ENCODE peak calls at places on chromosomes 4 and X, in ten cellular contexts. One of them, this sample, is unnamed. For H3K36me3, the result is how much of the 10 kb centered on the place peaks cover.

GRCh38 chrX:108736509-108737479 is at the start of gene IRS4:
- DNase-seq in sigmoid colon: no peak
- DNase-seq in cardiac muscle cell: peak
- DNase-seq in brain microvascular endothelial cell: no peak
- DNase-seq in heart right ventricle: no peak
- DNase-seq in pancreas: peak
- DNase-seq in hepatocyte: peak
- DNase-seq in kidney epithelial cell: no peak
- DNase-seq in GM06990: no peak
- DNase-seq in left ventricle myocardium inferior: no peak
- DNase-seq in this sample: peak

GRCh38 chrX:148535639-148536038 is 35.2 kb downstream of the AFF2 start:
- DNase-seq in sigmoid colon: no peak
- DNase-seq in GM06990: no peak
- DNase-seq in hepatocyte: no peak
- DNase-seq in cardiac muscle cell: no peak
- DNase-seq in brain microvascular endothelial cell: no peak
- DNase-seq in left ventricle myocardium inferior: no peak
- DNase-seq in heart right ventricle: no peak
- DNase-seq in pancreas: no peak
- DNase-seq in kidney epithelial cell: no peak
- DNase-seq in this sample: no peak

GRCh38 chrX:40171513-40172168 is 73.9 kb upstream of the BCOR start:
- DNase-seq in GM06990: peak
- DNase-seq in heart right ventricle: no peak
- DNase-seq in brain microvascular endothelial cell: no peak
- DNase-seq in cardiac muscle cell: peak
- DNase-seq in hepatocyte: peak
- DNase-seq in pancreas: no peak
- DNase-seq in left ventricle myocardium inferior: no peak
- DNase-seq in sigmoid colon: peak
- DNase-seq in kidney epithelial cell: no peak
- DNase-seq in this sample: no peak

GRCh38 chrX:51144828-51145442 is 187.7 kb upstream of the NUDT10 start:
- DNase-seq in GM06990: peak
- DNase-seq in cardiac muscle cell: peak
- DNase-seq in pancreas: no peak
- DNase-seq in heart right ventricle: no peak
- DNase-seq in hepatocyte: peak
- DNase-seq in left ventricle myocardium inferior: no peak
- DNase-seq in brain microvascular endothelial cell: peak
- DNase-seq in kidney epithelial cell: no peak
- DNase-seq in sigmoid colon: no peak
- DNase-seq in this sample: peak

GRCh38 chrX:31483336-31483735 is 411.5 kb upstream of the FTHL17 start:
- DNase-seq in heart right ventricle: no peak
- DNase-seq in brain microvascular endothelial cell: peak
- DNase-seq in pancreas: no peak
- DNase-seq in cardiac muscle cell: no peak
- DNase-seq in kidney epithelial cell: no peak
- DNase-seq in GM06990: no peak
- DNase-seq in hepatocyte: no peak
- DNase-seq in left ventricle myocardium inferior: no peak
- DNase-seq in sigmoid colon: no peak
- DNase-seq in this sample: peak

GRCh38 chr4:110119347-110119746 is 79.1 kb downstream of the ELOVL6 start:
- DNase-seq in kidney epithelial cell: no peak
- DNase-seq in sigmoid colon: no peak
- DNase-seq in left ventricle myocardium inferior: no peak
- DNase-seq in heart right ventricle: no peak
- DNase-seq in brain microvascular endothelial cell: no peak
- DNase-seq in hepatocyte: peak
- DNase-seq in GM06990: no peak
- DNase-seq in pancreas: no peak
- DNase-seq in cardiac muscle cell: peak
- DNase-seq in this sample: peak

GRCh38 chr4:174209296-174209695 is 74.2 kb downstream of the FBXO8 start:
- DNase-seq in cardiac muscle cell: no peak
- DNase-seq in GM06990: no peak
- DNase-seq in heart right ventricle: no peak
- DNase-seq in kidney epithelial cell: no peak
- DNase-seq in left ventricle myocardium inferior: no peak
- DNase-seq in sigmoid colon: no peak
- DNase-seq in brain microvascular endothelial cell: no peak
- DNase-seq in hepatocyte: no peak
- DNase-seq in pancreas: no peak
- DNase-seq in this sample: no peak

GRCh38 chrX:111483876-111484275 is 27.6 kb upstream of the SERTM2 start:
- DNase-seq in cardiac muscle cell: no peak
- DNase-seq in sigmoid colon: no peak
- DNase-seq in GM06990: no peak
- DNase-seq in left ventricle myocardium inferior: no peak
- DNase-seq in pancreas: no peak
- DNase-seq in brain microvascular endothelial cell: no peak
- DNase-seq in kidney epithelial cell: no peak
- DNase-seq in hepatocyte: no peak
- DNase-seq in heart right ventricle: no peak
- DNase-seq in this sample: no peak

GRCh38 chr4:52997132-52997416 is 135.0 kb downstream of the RASL11B start:
- DNase-seq in hepatocyte: no peak
- DNase-seq in GM06990: no peak
- DNase-seq in cardiac muscle cell: no peak
- DNase-seq in heart right ventricle: no peak
- DNase-seq in pancreas: no peak
- DNase-seq in sigmoid colon: no peak
- DNase-seq in brain microvascular endothelial cell: no peak
- DNase-seq in kidney epithelial cell: no peak
- DNase-seq in left ventricle myocardium inferior: no peak
- DNase-seq in this sample: no peak

GRCh38 chrX:29858714-29859113 is 356.6 kb upstream of the MAGEB2 start:
- DNase-seq in hepatocyte: no peak
- DNase-seq in sigmoid colon: no peak
- DNase-seq in kidney epithelial cell: no peak
- DNase-seq in GM06990: no peak
- DNase-seq in pancreas: no peak
- DNase-seq in cardiac muscle cell: no peak
- DNase-seq in left ventricle myocardium inferior: no peak
- DNase-seq in heart right ventricle: no peak
- DNase-seq in brain microvascular endothelial cell: peak
- DNase-seq in this sample: no peak

GRCh38 chr4:181157647-181158046 is 1085.6 kb upstream of the TENM3 start:
- DNase-seq in pancreas: no peak
- DNase-seq in cardiac muscle cell: no peak
- DNase-seq in sigmoid colon: no peak
- DNase-seq in left ventricle myocardium inferior: no peak
- DNase-seq in hepatocyte: no peak
- DNase-seq in GM06990: no peak
- DNase-seq in brain microvascular endothelial cell: no peak
- DNase-seq in heart right ventricle: no peak
- DNase-seq in kidney epithelial cell: no peak
- DNase-seq in this sample: no peak

GRCh38 chr4:164109517-164109916 is 615.0 kb downstream of the TMA16 start:
- DNase-seq in GM06990: no peak
- DNase-seq in brain microvascular endothelial cell: no peak
- DNase-seq in sigmoid colon: no peak
- DNase-seq in cardiac muscle cell: no peak
- DNase-seq in kidney epithelial cell: no peak
- DNase-seq in pancreas: no peak
- DNase-seq in heart right ventricle: no peak
- DNase-seq in hepatocyte: peak
- DNase-seq in left ventricle myocardium inferior: no peak
- DNase-seq in this sample: no peak

GRCh38 chr4:4853371-4853823 is 6.1 kb upstream of the MSX1 start:
- DNase-seq in pancreas: no peak
- DNase-seq in heart right ventricle: no peak
- DNase-seq in GM06990: no peak
- DNase-seq in sigmoid colon: peak
- DNase-seq in brain microvascular endothelial cell: no peak
- DNase-seq in cardiac muscle cell: no peak
- DNase-seq in kidney epithelial cell: no peak
- DNase-seq in hepatocyte: no peak
- DNase-seq in left ventricle myocardium inferior: no peak
- DNase-seq in this sample: no peak

GRCh38 chr4:15702941-15703403 is at the start of gene BST1:
- DNase-seq in hepatocyte: peak
- DNase-seq in heart right ventricle: peak
- DNase-seq in GM06990: peak
- DNase-seq in kidney epithelial cell: no peak
- DNase-seq in left ventricle myocardium inferior: peak
- DNase-seq in pancreas: peak
- DNase-seq in sigmoid colon: peak
- DNase-seq in brain microvascular endothelial cell: peak
- DNase-seq in cardiac muscle cell: no peak
- DNase-seq in this sample: peak

GRCh38 chrX:71941771-71942170 is 31.1 kb downstream of the NHSL2 start:
- DNase-seq in heart right ventricle: peak
- DNase-seq in kidney epithelial cell: no peak
- DNase-seq in left ventricle myocardium inferior: peak
- DNase-seq in pancreas: no peak
- DNase-seq in hepatocyte: peak
- DNase-seq in sigmoid colon: peak
- DNase-seq in cardiac muscle cell: peak
- DNase-seq in GM06990: no peak
- DNase-seq in brain microvascular endothelial cell: peak
- DNase-seq in this sample: peak

DNA sequence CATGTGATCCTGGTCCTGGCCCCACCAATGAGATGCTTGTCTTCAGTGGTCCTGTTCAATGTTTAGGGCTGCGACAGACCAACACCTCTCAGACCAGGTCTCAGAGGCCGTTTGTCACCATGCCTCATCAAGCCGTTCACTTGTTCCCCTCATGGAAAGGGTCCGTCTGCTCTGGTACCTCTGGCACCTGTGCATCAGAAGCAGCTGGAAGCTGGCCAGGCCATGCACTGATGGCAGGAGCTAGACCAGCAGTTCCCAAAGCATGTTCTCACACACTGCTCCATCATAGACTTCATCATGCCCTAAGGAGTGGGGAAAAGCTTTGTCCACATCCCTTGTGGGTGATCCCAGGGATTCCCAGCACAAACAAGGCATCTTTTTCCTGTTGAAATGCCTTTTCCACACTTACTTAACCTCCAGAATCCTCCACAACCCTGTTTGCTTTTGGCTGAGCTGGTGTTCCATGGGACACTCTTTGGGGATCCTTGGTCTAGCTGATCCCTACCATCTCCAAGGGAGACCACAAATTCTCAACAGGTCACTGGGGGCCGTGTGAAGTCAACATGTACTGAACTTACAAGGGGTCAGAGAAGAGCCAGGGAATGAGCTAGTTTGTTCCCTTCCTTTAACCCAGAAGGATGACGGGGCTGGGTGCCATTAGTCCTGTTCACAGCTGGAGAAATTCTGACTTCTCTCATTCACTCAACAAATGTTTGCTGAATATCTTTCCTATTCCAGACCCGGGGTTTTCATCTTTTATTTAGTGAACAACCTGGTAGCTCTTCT is 21.8 kb downstream of the SH3TC1 start:
- DNase-seq in sigmoid colon: no peak
- DNase-seq in cardiac muscle cell: no peak
- DNase-seq in hepatocyte: no peak
- DNase-seq in left ventricle myocardium inferior: no peak
- DNase-seq in heart right ventricle: no peak
- DNase-seq in brain microvascular endothelial cell: no peak
- DNase-seq in kidney epithelial cell: no peak
- DNase-seq in pancreas: peak
- DNase-seq in GM06990: no peak
- DNase-seq in this sample: no peak
- H3K36me3 ChIP-seq in sigmoid colon: under half
- H3K36me3 ChIP-seq in cardiac muscle cell: under half
- H3K36me3 ChIP-seq in hepatocyte: under half
- H3K36me3 ChIP-seq in left ventricle myocardium inferior: under half
- H3K36me3 ChIP-seq in heart right ventricle: under half
- H3K36me3 ChIP-seq in brain microvascular endothelial cell: under half
- H3K36me3 ChIP-seq in kidney epithelial cell: under half
- H3K36me3 ChIP-seq in pancreas: under half
- H3K36me3 ChIP-seq in GM06990: under half
- H3K36me3 ChIP-seq in this sample: half or more

DNA sequence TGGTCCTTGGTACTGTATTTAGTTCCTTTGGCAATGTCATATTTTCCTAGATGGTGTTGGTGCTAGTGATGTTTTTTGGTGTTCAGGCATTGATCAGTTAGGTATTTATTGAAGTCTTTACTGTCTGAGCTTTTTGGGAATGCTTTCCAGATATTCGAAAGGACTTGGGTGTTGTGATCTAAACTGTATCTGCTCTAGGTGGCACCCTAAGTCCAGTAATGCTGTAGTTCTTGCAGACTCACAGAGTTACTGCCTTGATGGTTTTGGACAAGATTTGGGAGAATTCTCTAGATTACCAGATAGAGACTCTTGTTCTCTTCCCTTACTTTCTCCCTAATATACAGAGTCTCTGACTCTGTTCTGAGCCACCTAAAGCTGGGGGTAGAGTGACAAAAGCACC is 513.6 kb upstream of the PITX2 start:
- DNase-seq in left ventricle myocardium inferior: no peak
- DNase-seq in kidney epithelial cell: no peak
- DNase-seq in GM06990: no peak
- DNase-seq in heart right ventricle: no peak
- DNase-seq in hepatocyte: no peak
- DNase-seq in cardiac muscle cell: no peak
- DNase-seq in sigmoid colon: no peak
- DNase-seq in brain microvascular endothelial cell: peak
- DNase-seq in pancreas: no peak
- DNase-seq in this sample: peak
- TF ChIP-seq CTCF in left ventricle myocardium inferior: no peak
- TF ChIP-seq CTCF in kidney epithelial cell: peak
- TF ChIP-seq CTCF in GM06990: peak
- TF ChIP-seq CTCF in heart right ventricle: no peak
- TF ChIP-seq CTCF in hepatocyte: peak
- TF ChIP-seq CTCF in cardiac muscle cell: no peak
- TF ChIP-seq CTCF in sigmoid colon: no peak
- TF ChIP-seq CTCF in brain microvascular endothelial cell: peak
- TF ChIP-seq CTCF in pancreas: no peak
- TF ChIP-seq CTCF in this sample: no peak

DNA sequence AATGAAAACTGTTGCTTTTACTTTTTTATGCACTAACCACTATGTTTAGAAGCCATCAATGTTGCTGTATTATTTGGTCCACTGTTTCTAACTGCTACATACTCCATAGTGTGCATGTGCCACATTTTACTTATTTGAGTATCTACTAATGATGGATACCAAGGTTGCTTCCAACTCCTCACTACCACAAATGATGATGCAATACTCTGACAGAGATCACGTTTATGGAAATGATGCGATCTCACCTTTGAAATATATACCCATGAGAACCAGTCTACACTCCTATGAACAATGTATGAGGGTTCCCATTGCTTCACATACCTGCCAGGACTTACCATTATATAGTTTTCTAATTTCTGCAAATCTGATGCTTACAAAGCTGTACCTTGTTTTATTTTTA is 44.2 kb downstream of the HUWE1 start:
- DNase-seq in brain microvascular endothelial cell: no peak
- DNase-seq in GM06990: no peak
- DNase-seq in pancreas: no peak
- DNase-seq in kidney epithelial cell: no peak
- DNase-seq in heart right ventricle: no peak
- DNase-seq in sigmoid colon: no peak
- DNase-seq in left ventricle myocardium inferior: no peak
- DNase-seq in hepatocyte: no peak
- DNase-seq in cardiac muscle cell: no peak
- DNase-seq in this sample: no peak
- H3K36me3 ChIP-seq in brain microvascular endothelial cell: under half
- H3K36me3 ChIP-seq in GM06990: under half
- H3K36me3 ChIP-seq in pancreas: under half
- H3K36me3 ChIP-seq in kidney epithelial cell: under half
- H3K36me3 ChIP-seq in heart right ventricle: under half
- H3K36me3 ChIP-seq in sigmoid colon: under half
- H3K36me3 ChIP-seq in left ventricle myocardium inferior: half or more
- H3K36me3 ChIP-seq in hepatocyte: under half
- H3K36me3 ChIP-seq in cardiac muscle cell: under half
- H3K36me3 ChIP-seq in this sample: under half

GRCh38 chr4:25233737-25234389 is at the start of gene PI4K2B:
- DNase-seq in cardiac muscle cell: peak
- DNase-seq in GM06990: peak
- DNase-seq in hepatocyte: peak
- DNase-seq in sigmoid colon: peak
- DNase-seq in brain microvascular endothelial cell: peak
- DNase-seq in pancreas: peak
- DNase-seq in heart right ventricle: peak
- DNase-seq in kidney epithelial cell: peak
- DNase-seq in left ventricle myocardium inferior: peak
- DNase-seq in this sample: peak
- TF ChIP-seq CTCF in cardiac muscle cell: no peak
- TF ChIP-seq CTCF in GM06990: peak
- TF ChIP-seq CTCF in hepatocyte: no peak
- TF ChIP-seq CTCF in sigmoid colon: no peak
- TF ChIP-seq CTCF in brain microvascular endothelial cell: no peak
- TF ChIP-seq CTCF in pancreas: no peak
- TF ChIP-seq CTCF in heart right ventricle: no peak
- TF ChIP-seq CTCF in kidney epithelial cell: no peak
- TF ChIP-seq CTCF in left ventricle myocardium inferior: no peak
- TF ChIP-seq CTCF in this sample: no peak